ENCODE peak calls at places on chromosomes 13 and 19, in ten cellular contexts. S is AG04449; T is fibroblast of the aortic adventitia; A is stomach; Z is astrocyte; V is astrocyte of the cerebellum; W is ascending aorta; C is AG04450; U is endodermal cell; I is CD4-positive, alpha-beta T cell. L is an unnamed sample.

GRCh38 chr13:84479656-84480055 is 597.4 kb upstream of the SLITRK1 start:
- DNase-seq in Z (peak; percentile 54), W (no peak), I (no peak), S (no peak), T (peak; percentile 18), C (no peak), U (no peak), V (no peak), A (no peak), L (no peak)

GRCh38 chr19:41994994-41995958 is 1.2 kb upstream of the ATP1A3 start:
- DNase-seq in U (no peak), C (no peak), A (no peak), T (no peak), W (no peak), I (no peak), Z (no peak), V (no peak), S (no peak), L (no peak)

GRCh38 chr13:106052200-106052767 is 483.2 kb downstream of the EFNB2 start:
- DNase-seq in Z (peak; percentile 11), C (peak; percentile 3), W (no peak), S (no peak), I (no peak), A (no peak), T (no peak), V (no peak), U (no peak), L (no peak)

GRCh38 chr19:55451163-55451521 is 8.0 kb upstream of the SHISA7 start:
- DNase-seq in I (no peak), V (no peak), A (no peak), Z (no peak), S (no peak), W (no peak), C (no peak), T (no peak), U (peak; percentile 67), L (no peak)

GRCh38 chr19:39032164-39032918 is at the start of gene FBXO27:
- DNase-seq in C (no peak), V (no peak), I (no peak), A (no peak), Z (no peak), T (no peak), U (peak; percentile 91), S (no peak), W (peak; percentile 67), L (peak; percentile 15)

GRCh38 chr13:109126973-109127615 is 497.7 kb downstream of the MYO16 start:
- DNase-seq in W (no peak), T (no peak), A (no peak), V (no peak), I (no peak), C (no peak), Z (no peak), U (no peak), S (no peak), L (no peak)

GRCh38 chr19:6551607-6552450 is 21.0 kb downstream of the TNFSF9 start:
- DNase-seq in W (no peak), Z (peak; percentile 68), V (no peak), A (no peak), U (peak; percentile 91), S (no peak), I (peak; percentile 19), C (no peak), T (peak; percentile 63), L (peak; percentile 42)

GRCh38 chr13:27055501-27055900 is 116.1 kb downstream of the USP12 start:
- DNase-seq in U (no peak), Z (no peak), V (no peak), I (no peak), S (no peak), A (no peak), C (no peak), W (no peak), T (no peak), L (no peak)

DNA sequence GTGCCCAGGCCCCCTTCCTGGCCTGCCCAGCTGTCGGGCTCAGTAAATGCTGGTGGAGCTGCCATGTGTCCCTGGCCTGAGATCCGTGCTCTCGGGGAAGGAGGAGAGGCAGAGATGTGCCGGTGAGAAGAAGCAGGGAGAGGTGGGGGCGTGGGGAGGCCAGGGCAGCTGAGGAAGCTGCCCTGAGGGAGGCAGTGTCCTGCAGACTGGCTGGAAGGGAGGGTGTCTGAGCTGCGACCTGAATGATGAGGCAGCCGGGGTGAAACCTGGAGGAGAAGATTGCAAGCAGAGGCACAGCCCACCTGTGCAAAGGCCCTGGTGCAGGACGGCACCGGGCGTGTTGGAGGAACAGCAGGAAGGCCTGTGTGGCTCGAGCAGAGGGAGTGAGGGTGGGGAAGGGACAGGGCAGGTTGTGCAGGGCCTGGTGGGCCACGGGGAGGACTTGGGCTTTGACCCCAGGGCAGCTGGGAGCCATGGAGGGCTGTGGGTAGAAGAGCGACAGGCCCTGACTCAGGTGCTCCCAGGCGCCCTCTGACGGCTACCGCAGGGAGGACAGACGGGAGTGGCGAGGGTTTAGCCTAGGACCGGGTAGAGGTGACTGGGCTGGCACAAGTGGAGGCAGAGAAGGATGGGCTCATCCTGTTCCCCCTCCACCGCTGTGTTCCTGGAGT is 14.0 kb upstream of the CELF5 start:
- DNase-seq in V (no peak), I (peak; percentile 62), A (peak; percentile 67), Z (no peak), S (no peak), T (peak; percentile 9), U (peak; percentile 92), W (peak; percentile 72), C (no peak), L (peak; percentile 44)
- TF ChIP-seq CTCF in V (peak; percentile 68), I (peak; percentile 70), A (peak; percentile 29), Z (peak; percentile 34), S (peak; percentile 74), T (peak; percentile 73), U (peak; percentile 79), W (peak; percentile 58), C (peak; percentile 70), L (peak; percentile 65)

GRCh38 chr13:36819064-36819810 is at the start of gene RFXAP:
- DNase-seq in A (peak; percentile 93), T (peak; percentile 84), S (no peak), I (peak; percentile 87), Z (peak; percentile 55), U (peak; percentile 97), W (peak; percentile 92), C (peak; percentile 66), V (peak; percentile 70), L (peak; percentile 97)
- TF ChIP-seq CTCF in A (no peak), T (no peak), S (no peak), I (peak; percentile 28), Z (no peak), U (no peak), W (peak; percentile 22), C (no peak), V (no peak), L (no peak)

DNA sequence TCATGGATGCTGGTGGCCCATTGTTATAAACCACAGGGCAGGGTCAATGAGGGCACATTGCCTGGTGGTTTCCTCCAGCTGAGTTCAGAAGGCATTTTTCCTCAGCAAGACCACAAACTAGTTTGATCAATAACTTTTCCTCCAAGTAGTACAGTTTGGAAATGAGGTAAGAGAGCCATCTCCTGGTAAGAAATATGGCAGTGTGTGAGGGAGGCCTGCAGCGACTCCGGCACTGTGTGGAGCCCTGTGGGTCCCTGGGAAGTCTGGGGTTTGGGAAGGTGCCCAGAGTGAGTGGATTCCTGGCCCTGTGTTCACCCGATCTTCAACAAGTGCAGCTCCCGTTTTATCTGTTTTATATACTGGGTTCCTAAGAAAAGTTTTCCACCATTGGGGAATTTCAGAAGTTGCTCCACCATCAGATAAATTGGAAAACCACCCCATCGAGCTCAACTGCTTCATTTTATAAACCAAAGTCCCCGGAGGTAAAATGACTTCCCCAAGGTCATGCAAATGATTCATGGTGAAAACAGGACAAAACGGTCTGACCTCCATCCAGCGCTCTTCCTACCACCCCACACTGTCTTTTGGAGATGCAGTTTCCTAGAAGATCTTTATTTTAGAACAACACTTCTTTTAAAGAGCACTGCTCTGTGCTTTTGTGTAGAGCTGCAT is 148.4 kb downstream of the KATNAL1 start:
- DNase-seq in U (no peak), C (peak; percentile 33), W (no peak), T (peak; percentile 91), V (peak; percentile 92), I (no peak), Z (peak; percentile 84), S (peak; percentile 45), A (peak; percentile 53), L (no peak)
- TF ChIP-seq CTCF in U (peak; percentile 40), C (peak; percentile 64), W (peak; percentile 8), T (peak; percentile 68), V (peak; percentile 75), I (peak; percentile 74), Z (peak; percentile 50), S (peak; percentile 61), A (peak; percentile 26), L (peak; percentile 15)

GRCh38 chr13:31051999-31052398 is 109.7 kb downstream of the HSPH1 start:
- DNase-seq in A (no peak), V (no peak), U (peak; percentile 83), S (no peak), T (no peak), I (no peak), C (no peak), W (peak; percentile 34), Z (no peak), L (no peak)

GRCh38 chr13:31052478-31052877 is 109.2 kb downstream of the HSPH1 start:
- DNase-seq in A (no peak), T (no peak), V (no peak), U (no peak), I (no peak), W (peak; percentile 31), S (no peak), C (no peak), Z (no peak), L (no peak)

GRCh38 chr13:31049833-31050232 is 111.9 kb downstream of the HSPH1 start:
- DNase-seq in W (peak; percentile 37), I (no peak), T (no peak), V (no peak), S (no peak), Z (no peak), A (no peak), U (peak; percentile 19), C (no peak), L (no peak)

GRCh38 chr13:31049083-31049482 is 112.6 kb downstream of the HSPH1 start:
- DNase-seq in S (no peak), A (no peak), U (no peak), V (no peak), I (no peak), Z (no peak), T (no peak), C (no peak), W (peak; percentile 1), L (no peak)

DNA sequence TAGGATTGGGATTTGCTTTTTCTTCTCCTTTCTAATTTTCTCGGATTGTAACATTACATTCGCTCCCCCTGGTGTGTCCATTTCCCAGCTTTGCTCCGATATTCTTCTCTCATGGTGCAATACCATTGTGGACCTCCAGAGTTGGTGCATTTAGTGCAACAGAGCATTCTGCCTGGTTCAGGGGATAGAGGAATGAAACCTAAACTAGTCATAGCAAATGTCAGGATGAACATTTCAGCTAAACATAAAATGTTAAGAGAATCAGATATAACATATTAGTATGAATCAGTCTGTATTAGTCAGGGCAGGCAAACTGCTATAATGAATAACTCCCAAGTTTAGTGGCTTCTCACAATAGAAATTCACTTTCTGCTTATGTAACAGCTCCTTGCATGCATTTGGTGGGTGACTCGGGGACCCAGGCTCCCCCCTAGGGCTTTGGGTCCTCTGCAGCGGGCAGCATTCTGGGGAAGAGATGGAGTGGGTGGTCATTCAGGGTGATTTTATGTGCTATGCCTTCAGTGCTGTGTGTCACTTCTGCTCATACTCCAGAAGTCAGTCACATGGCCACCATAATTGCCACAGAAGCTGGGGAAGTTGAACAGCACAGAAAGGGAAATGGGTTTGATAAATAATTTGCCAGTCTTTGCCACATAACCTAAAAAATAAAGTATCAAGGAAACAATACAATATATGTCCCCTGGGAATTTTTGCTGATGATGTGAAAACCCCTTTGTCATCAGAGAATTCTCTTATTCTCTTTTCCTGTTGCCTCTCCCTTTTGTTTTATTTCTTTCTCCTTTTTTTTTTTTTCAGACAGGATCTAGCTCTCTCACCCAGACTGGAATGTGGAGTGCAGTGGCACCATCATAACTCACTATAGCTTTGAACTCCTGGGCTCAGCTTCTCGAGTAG is 111.0 kb downstream of the HSPH1 start:
- DNase-seq in Z (no peak), V (no peak), A (no peak), S (no peak), W (peak; percentile 37), U (peak; percentile 35), C (no peak), T (peak; percentile 52), I (no peak), L (no peak)
- TF ChIP-seq CTCF in Z (peak; percentile 44), V (peak; percentile 51), A (no peak), S (peak; percentile 22), W (no peak), U (peak; percentile 57), C (peak; percentile 57), T (peak; percentile 75), I (no peak), L (peak; percentile 34)